ENCODE peak calls at places on chromosomes 1 and 21, in eight cellular contexts. W, Y, V, M, J, I, Q and P are unnamed samples.

GRCh38 chr1:12204140-12204539 is 25.7 kb upstream of the VPS13D start:
- DNase-seq in J (no peak), M (no peak), W (no peak), Q (no peak), Y (no peak), V (no peak), I (no peak), P (no peak)

GRCh38 chr1:154386643-154387352 is 18.3 kb upstream of the IL6R start:
- DNase-seq in I (no peak), M (no peak), Y (no peak), Q (no peak), W (no peak), V (no peak), J (peak; percentile 60), P (peak; percentile 44)

GRCh38 chr1:11800391-11800755 is 5.4 kb downstream of the MTHFR start:
- DNase-seq in V (no peak), W (no peak), M (no peak), Y (no peak), Q (no peak), I (no peak), J (no peak), P (no peak)

GRCh38 chr1:92487078-92487605 is 417 bp upstream of the GFI1 start:
- DNase-seq in Q (no peak), Y (no peak), I (no peak), V (no peak), M (no peak), W (no peak), J (no peak), P (no peak)

GRCh38 chr21:46116846-46117585 is 19.1 kb downstream of the COL6A2 start:
- DNase-seq in I (no peak), J (no peak), W (no peak), Q (no peak), V (peak; percentile 36), M (no peak), Y (peak; percentile 48), P (no peak)

GRCh38 chr1:86200901-86201300 is 44.3 kb upstream of the COL24A1 start:
- DNase-seq in M (no peak), Q (no peak), Y (no peak), W (no peak), V (no peak), I (no peak), J (no peak), P (no peak)

GRCh38 chr21:33871171-33871570 is 44.4 kb downstream of the ATP5PO start:
- DNase-seq in J (no peak), W (no peak), M (no peak), Y (peak; percentile 35), Q (no peak), I (no peak), V (no peak), P (no peak)

GRCh38 chr1:153750026-153750995 is 22.5 kb downstream of the INTS3 start:
- DNase-seq in W (no peak), I (no peak), J (peak; percentile 56), M (no peak), V (no peak), Y (no peak), Q (no peak), P (no peak)

GRCh38 chr1:188599313-188599712 is 1770.6 kb downstream of the PLA2G4A start:
- DNase-seq in I (no peak), W (no peak), Y (no peak), M (no peak), Q (no peak), V (no peak), J (no peak), P (no peak)

GRCh38 chr1:13996334-13996733 is 296.3 kb downstream of the PRDM2 start:
- DNase-seq in J (no peak), M (no peak), V (no peak), I (no peak), W (no peak), Y (no peak), Q (no peak), P (no peak)

GRCh38 chr21:44391345-44392091 is 38.1 kb downstream of the TRPM2 start:
- DNase-seq in W (no peak), I (peak; percentile 48), M (no peak), V (peak; percentile 82), Q (no peak), Y (no peak), J (no peak), P (no peak)

GRCh38 chr21:20258542-20258941 is 739.7 kb upstream of the NCAM2 start:
- DNase-seq in I (no peak), Q (no peak), W (no peak), Y (no peak), V (no peak), J (peak; percentile 48), M (no peak), P (no peak)

GRCh38 chr1:171427852-171428471 is 57.4 kb upstream of the PRRC2C start:
- DNase-seq in M (no peak), Q (no peak), W (no peak), V (no peak), Y (no peak), I (no peak), J (no peak), P (no peak)

GRCh38 chr1:201539561-201540404 is 856 bp downstream of the NAV1 start:
- DNase-seq in M (no peak), V (peak; percentile 61), Q (peak; percentile 91), J (no peak), I (no peak), W (no peak), Y (no peak), P (peak; percentile 36)

GRCh38 chr21:36615274-36615964 is 83.5 kb upstream of the SIM2 start:
- DNase-seq in W (no peak), M (no peak), J (no peak), V (no peak), Y (no peak), I (no peak), Q (no peak), P (peak; percentile 71)

GRCh38 chr1:150066838-150067183 is 765 bp upstream of the VPS45 start:
- DNase-seq in Y (no peak), I (no peak), J (peak; percentile 22), W (no peak), M (peak; percentile 12), V (peak; percentile 61), Q (peak; percentile 33), P (peak; percentile 78)

GRCh38 chr1:24075946-24076345 is 36.0 kb downstream of the MYOM3 start:
- DNase-seq in W (no peak), M (no peak), J (no peak), I (no peak), Y (no peak), V (peak; percentile 30), Q (no peak), P (no peak)

GRCh38 chr1:53643881-53644390 is 95.0 kb downstream of the GLIS1 start:
- DNase-seq in I (no peak), J (no peak), M (no peak), Q (no peak), W (no peak), Y (no peak), V (no peak), P (no peak)

GRCh38 chr1:229843627-229844238 is 217.7 kb downstream of the URB2 start:
- DNase-seq in Q (peak; percentile 46), W (no peak), Y (peak; percentile 71), I (no peak), J (peak; percentile 26), V (no peak), M (no peak), P (no peak)

GRCh38 chr1:55259906-55260608 is 44.9 kb upstream of the USP24 start:
- DNase-seq in Y (no peak), V (no peak), W (no peak), I (no peak), J (no peak), M (peak; percentile 39), Q (no peak), P (no peak)

GRCh38 chr1:185668013-185668412 is 66.2 kb upstream of the HMCN1 start:
- DNase-seq in W (no peak), J (no peak), V (no peak), Q (no peak), I (no peak), Y (no peak), M (no peak), P (no peak)
- H3K27ac ChIP-seq in W (no peak overlapping the region), J (no peak overlapping the region), V (no peak overlapping the region), Q (no peak overlapping the region), I (no peak overlapping the region), Y (no peak overlapping the region), M (no peak overlapping the region), P (no peak overlapping the region)

GRCh38 chr1:110734146-110734680 is 59.5 kb upstream of the KCNA3 start:
- DNase-seq in I (no peak), J (no peak), V (no peak), W (no peak), M (no peak), Y (no peak), Q (no peak), P (no peak)

GRCh38 chr1:110737206-110737605 is 62.5 kb upstream of the KCNA3 start:
- DNase-seq in I (no peak), J (no peak), V (no peak), M (no peak), W (no peak), Y (no peak), Q (no peak), P (no peak)
- H3K27ac ChIP-seq in I (no peak overlapping the region), J (no peak overlapping the region), V (no peak overlapping the region), M (no peak overlapping the region), W (no peak overlapping the region), Y (no peak overlapping the region), Q (no peak overlapping the region), P (no peak overlapping the region)

GRCh38 chr1:81471255-81471654 is 329.5 kb upstream of the ADGRL2 start:
- DNase-seq in J (no peak), I (no peak), V (no peak), Y (no peak), M (no peak), Q (no peak), W (no peak), P (no peak)

GRCh38 chr1:81467433-81467832 is 333.3 kb upstream of the ADGRL2 start:
- DNase-seq in J (no peak), Y (no peak), I (no peak), V (no peak), W (no peak), Q (no peak), M (no peak), P (no peak)

GRCh38 chr1:81463889-81464288 is 336.8 kb upstream of the ADGRL2 start:
- DNase-seq in V (no peak), M (no peak), J (no peak), I (no peak), W (no peak), Y (no peak), Q (no peak), P (no peak)

GRCh38 chr1:81470250-81470649 is 330.5 kb upstream of the ADGRL2 start:
- DNase-seq in Q (no peak), M (no peak), W (no peak), V (no peak), I (peak; percentile 12), Y (no peak), J (no peak), P (no peak)

GRCh38 chr1:81466970-81467369 is 333.8 kb upstream of the ADGRL2 start:
- DNase-seq in M (no peak), Y (no peak), W (no peak), I (no peak), J (no peak), V (no peak), Q (no peak), P (no peak)
- H3K27ac ChIP-seq in M (no peak overlapping the region), Y (no peak overlapping the region), W (no peak overlapping the region), I (no peak overlapping the region), J (no peak overlapping the region), V (no peak overlapping the region), Q (no peak overlapping the region), P (no peak overlapping the region)

DNA sequence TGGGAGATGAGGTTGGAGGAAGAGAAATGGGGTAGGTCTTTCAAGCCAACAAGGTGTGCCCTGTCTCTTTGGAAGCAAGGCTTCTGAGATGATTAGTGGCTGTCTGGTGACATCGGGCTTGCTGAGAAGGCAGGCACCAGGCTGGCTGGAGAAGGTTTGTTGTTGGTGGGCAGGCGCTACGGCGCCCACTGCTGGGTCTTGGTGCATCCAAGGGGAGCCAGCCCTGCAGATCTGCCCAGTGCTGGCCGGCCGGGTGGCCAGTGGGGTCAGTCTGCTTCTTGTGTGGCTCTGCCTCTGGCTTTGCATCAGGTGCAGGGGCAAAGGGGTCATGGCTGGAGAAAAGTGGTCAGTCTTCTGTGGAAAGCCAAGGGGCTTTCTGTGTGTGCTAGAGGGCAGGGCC is 126.2 kb downstream of the TLR5 start:
- DNase-seq in M (no peak), W (no peak), Q (no peak), J (no peak), Y (no peak), V (no peak), I (no peak), P (no peak)
- H3K27ac ChIP-seq in M (no peak overlapping the region), W (peak overlapping the region; percentile 12), Q (no peak overlapping the region), J (no peak overlapping the region), Y (no peak overlapping the region), V (peak overlapping the region; percentile 68), I (no peak overlapping the region), P (no peak overlapping the region)